ENCODE peak calls at places on chromosomes 4 and X, in six cellular contexts. W, V, I, J, N and K are unnamed samples.

GRCh38 chr4:141046255-141046654 is 87.0 kb downstream of the RNF150 start:
- DNase-seq in N (peak; percentile 73), J (peak; percentile 85), W (no peak), I (peak; percentile 96), V (peak; percentile 100), K (no peak)

GRCh38 chrX:153884136-153885076 is 1.6 kb downstream of the L1CAM start:
- DNase-seq in V (no peak), W (no peak), J (no peak), N (no peak), I (no peak), K (no peak)

GRCh38 chrX:84729809-84730208 is 227.6 kb upstream of the HDX start:
- DNase-seq in V (no peak), N (peak; percentile 42), W (peak; percentile 26), I (peak; percentile 10), J (peak; percentile 35), K (no peak)

GRCh38 chr4:72314869-72315268 is 254.2 kb downstream of the ADAMTS3 start:
- DNase-seq in W (no peak), V (peak; percentile 75), N (peak; percentile 96), J (peak; percentile 93), I (peak; percentile 87), K (no peak)

GRCh38 chr4:1731180-1731579 is 9.9 kb downstream of the TACC3 start:
- DNase-seq in W (no peak), V (peak; percentile 67), J (no peak), N (no peak), I (peak; percentile 61), K (no peak)

GRCh38 chr4:31194823-31195222 is 474.7 kb downstream of the PCDH7 start:
- DNase-seq in V (no peak), N (no peak), J (no peak), W (no peak), I (no peak), K (no peak)

GRCh38 chrX:153888344-153888743 is 2.4 kb upstream of the L1CAM start:
- DNase-seq in W (no peak), J (no peak), I (no peak), V (no peak), N (no peak), K (peak; percentile 34)

GRCh38 chrX:103066606-103067005 is 2.6 kb upstream of the BEX1 start:
- DNase-seq in N (peak; percentile 15), I (no peak), J (peak; percentile 64), W (no peak), V (peak; percentile 8), K (no peak)

GRCh38 chrX:38768079-38768478 is 33.2 kb upstream of the MID1IP1 start:
- DNase-seq in J (peak; percentile 48), V (peak; percentile 0), N (peak; percentile 52), W (peak; percentile 10), I (peak; percentile 13), K (no peak)

GRCh38 chr4:16129336-16129735 is 45.5 kb upstream of the PROM1 start:
- DNase-seq in J (no peak), V (no peak), W (no peak), N (no peak), I (no peak), K (no peak)

GRCh38 chr4:650951-651883 is 22.9 kb downstream of the ATP5ME start:
- DNase-seq in I (no peak), J (no peak), N (no peak), V (no peak), W (no peak), K (no peak)

GRCh38 chr4:37812713-37813112 is 13.8 kb upstream of the PGM2 start:
- DNase-seq in I (peak; percentile 33), N (peak; percentile 64), W (no peak), J (peak; percentile 64), V (peak; percentile 56), K (no peak)

GRCh38 chr4:173288698-173289350 is 45.3 kb downstream of the HMGB2 start:
- DNase-seq in I (no peak), V (no peak), N (peak; percentile 28), W (no peak), J (peak; percentile 23), K (no peak)

GRCh38 chrX:108439961-108440696 is 491 bp downstream of the COL4A5 start:
- DNase-seq in N (peak; percentile 38), J (peak; percentile 41), W (no peak), V (no peak), I (no peak), K (no peak)

GRCh38 chr4:3524920-3525319 is 7.3 kb downstream of the LRPAP1 start:
- DNase-seq in I (no peak), W (no peak), J (no peak), V (no peak), N (no peak), K (no peak)

GRCh38 chr4:44927361-44928061 is 201.2 kb upstream of the GNPDA2 start:
- DNase-seq in V (peak; percentile 1), W (peak; percentile 4), N (peak; percentile 47), J (peak; percentile 60), I (peak; percentile 31), K (no peak)

GRCh38 chr4:45199736-45200135 is 473.4 kb upstream of the GNPDA2 start:
- DNase-seq in W (no peak), J (no peak), I (no peak), N (no peak), V (no peak), K (no peak)

GRCh38 chr4:143025111-143025704 is 159.5 kb upstream of the USP38 start:
- DNase-seq in W (no peak), V (peak; percentile 53), J (peak; percentile 34), I (peak; percentile 65), N (peak; percentile 31), K (no peak)

GRCh38 chrX:138128025-138128671 is 562.2 kb downstream of the ZIC3 start:
- DNase-seq in J (peak; percentile 29), V (peak; percentile 9), I (peak; percentile 41), N (peak; percentile 36), W (peak; percentile 19), K (no peak)

GRCh38 chrX:49001521-49002090 is 458 bp downstream of the GRIPAP1 start:
- DNase-seq in W (peak; percentile 28), N (peak; percentile 46), I (peak; percentile 27), V (peak; percentile 31), J (peak; percentile 44), K (no peak)

GRCh38 chr4:23016981-23017380 is 324.2 kb downstream of the GBA3 start:
- DNase-seq in N (no peak), V (no peak), I (no peak), J (no peak), W (no peak), K (no peak)

GRCh38 chr4:25427871-25428270 is 50.8 kb downstream of the ANAPC4 start:
- DNase-seq in V (no peak), J (no peak), I (no peak), N (no peak), W (no peak), K (no peak)

GRCh38 chr4:7157140-7157488 is 35.2 kb upstream of the SORCS2 start:
- DNase-seq in N (no peak), I (no peak), J (no peak), V (no peak), W (no peak), K (no peak)

GRCh38 chrX:133056341-133056740 is 40.6 kb downstream of the USP26 start:
- DNase-seq in W (no peak), V (no peak), I (no peak), N (no peak), J (no peak), K (no peak)

DNA sequence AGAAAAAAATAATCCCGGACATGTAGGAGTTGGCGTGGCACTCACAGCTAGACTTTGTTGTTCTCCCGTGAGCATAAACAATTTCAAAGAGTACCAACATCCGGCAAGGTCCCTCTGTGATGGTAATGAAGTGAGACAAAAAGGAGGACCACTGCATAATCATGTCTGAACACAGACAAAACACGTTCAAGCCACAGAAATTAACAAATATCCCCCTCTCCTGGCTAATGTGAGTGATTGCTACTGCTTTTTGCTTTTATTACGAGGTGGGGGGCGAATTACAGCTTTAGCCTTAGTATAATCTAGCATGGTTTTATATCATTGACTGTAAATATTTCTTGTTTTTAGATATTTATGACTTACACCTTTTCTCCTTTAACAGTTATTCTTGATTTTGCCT is 118.5 kb downstream of the PLS3 start:
- DNase-seq in V (peak; percentile 9), J (peak; percentile 50), N (peak; percentile 56), I (peak; percentile 41), W (peak; percentile 18), K (no peak)
- TF ChIP-seq CTCF in V (peak; percentile 48), J (peak; percentile 44), N (peak; percentile 40), I (peak; percentile 52), W (no peak), K (no peak)

DNA sequence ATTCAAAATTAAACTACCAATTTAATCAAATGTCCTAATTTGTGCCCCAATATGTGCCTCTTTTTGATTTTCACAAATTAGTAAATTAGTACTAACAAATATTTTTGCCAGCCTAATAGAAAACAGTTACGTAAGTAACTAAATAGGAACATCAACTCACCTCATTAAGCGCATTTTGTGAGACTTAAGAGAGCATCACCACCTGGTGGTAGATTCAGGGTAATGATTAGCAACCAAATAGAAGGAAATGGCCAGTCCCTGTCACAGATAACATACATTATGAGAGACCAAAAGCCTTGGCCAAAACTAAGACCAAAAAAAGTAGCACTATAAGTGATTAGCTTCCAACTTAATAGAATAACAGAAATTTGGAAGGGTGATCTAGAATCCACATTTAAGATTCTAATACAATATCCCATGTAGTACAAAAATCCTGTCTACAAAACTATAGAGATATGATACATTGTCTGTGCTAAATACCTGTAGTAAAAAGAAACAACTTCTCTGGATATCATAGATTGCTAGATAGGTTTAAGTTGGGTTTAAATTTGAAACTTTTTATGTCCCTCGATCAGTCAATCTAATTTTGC is 46.7 kb downstream of the C4orf46 start:
- DNase-seq in V (peak; percentile 41), N (peak; percentile 81), J (peak; percentile 80), W (peak; percentile 24), I (peak; percentile 68), K (no peak)
- TF ChIP-seq CTCF in V (peak; percentile 84), N (peak; percentile 65), J (peak; percentile 72), W (peak; percentile 70), I (peak; percentile 71), K (no peak)

GRCh38 chr4:95693594-95693993 is 144.8 kb upstream of the UNC5C start:
- DNase-seq in N (peak; percentile 49), I (peak; percentile 34), V (peak; percentile 5), J (peak; percentile 46), W (no peak), K (no peak)
- TF ChIP-seq CTCF in N (peak; percentile 46), I (peak; percentile 46), V (peak; percentile 19), J (peak; percentile 28), W (no peak), K (no peak)

DNA sequence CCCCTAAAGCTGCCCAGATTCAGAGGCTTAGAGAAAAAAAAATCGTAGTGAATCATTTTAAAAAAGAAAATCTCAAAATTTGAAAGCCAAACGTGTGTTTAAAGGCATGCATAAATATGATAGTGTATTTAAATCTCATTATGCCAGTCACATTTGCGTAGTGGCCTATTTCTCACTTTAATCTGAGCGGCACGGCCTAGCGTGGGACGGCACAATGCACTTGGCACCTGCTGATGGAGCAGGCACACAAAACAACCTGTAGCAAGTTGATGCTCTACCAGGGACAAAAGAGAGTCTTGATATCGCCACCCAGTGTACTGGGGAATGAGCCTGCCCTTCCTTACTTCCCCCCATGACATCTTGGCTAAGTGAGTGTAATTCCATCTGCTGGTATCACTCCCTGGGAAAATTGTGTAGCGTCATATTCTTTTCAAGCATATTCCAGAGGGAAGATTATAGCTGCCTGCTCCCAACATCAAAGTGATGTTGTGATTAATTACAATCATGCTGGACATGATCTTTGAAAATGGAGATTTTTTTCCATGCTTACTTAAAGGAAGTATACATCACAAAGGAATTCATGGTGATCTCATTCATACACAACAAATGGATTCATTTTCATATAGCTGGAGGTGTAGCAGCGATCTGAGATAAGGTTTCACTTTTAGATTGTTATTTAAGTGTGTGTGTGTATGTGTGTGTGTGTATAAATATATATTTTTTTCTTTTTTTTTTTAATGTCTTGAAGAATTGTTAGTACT is 138.8 kb downstream of the DCTD start:
- DNase-seq in J (no peak), V (peak; percentile 12), W (no peak), I (no peak), N (no peak), K (no peak)
- TF ChIP-seq CTCF in J (no peak), V (no peak), W (no peak), I (no peak), N (no peak), K (no peak)

GRCh38 chrX:9724711-9725110 is 40.9 kb downstream of the GPR143 start:
- DNase-seq in N (peak; percentile 4), W (no peak), J (peak; percentile 33), I (peak; percentile 23), V (peak; percentile 2), K (no peak)
- TF ChIP-seq CTCF in N (peak; percentile 36), W (no peak), J (peak; percentile 17), I (peak; percentile 8), V (no peak), K (no peak)